ENCODE peak calls at places on chromosomes 13 and 19, in four cellular contexts. One of them, this sample, is unnamed.

GRCh38 chr13:31207630-31208549 is 8.1 kb downstream of the B3GLCT start:
- DNase-seq in RWPE1: no peak
- DNase-seq in neural progenitor cell: peak
- DNase-seq in AG10803: peak
- DNase-seq in this sample: peak

GRCh38 chr13:98524391-98524790 is 52.5 kb downstream of the STK24 start:
- DNase-seq in RWPE1: no peak
- DNase-seq in neural progenitor cell: no peak
- DNase-seq in AG10803: no peak
- DNase-seq in this sample: no peak

GRCh38 chr19:5624154-5624663 is 1.3 kb downstream of the SAFB start:
- DNase-seq in RWPE1: no peak
- DNase-seq in neural progenitor cell: peak
- DNase-seq in AG10803: peak
- DNase-seq in this sample: peak

GRCh38 chr13:110283661-110284516 is 23.1 kb downstream of the COL4A1 start:
- DNase-seq in RWPE1: no peak
- DNase-seq in neural progenitor cell: no peak
- DNase-seq in AG10803: peak
- DNase-seq in this sample: no peak

GRCh38 chr13:97316390-97316789 is 94.3 kb downstream of the MBNL2 start:
- DNase-seq in RWPE1: no peak
- DNase-seq in neural progenitor cell: no peak
- DNase-seq in AG10803: no peak
- DNase-seq in this sample: no peak

GRCh38 chr13:42720116-42720857 is 61.1 kb upstream of the FAM216B start:
- DNase-seq in RWPE1: peak
- DNase-seq in neural progenitor cell: no peak
- DNase-seq in AG10803: peak
- DNase-seq in this sample: no peak

GRCh38 chr19:51368366-51369282 is at the start of gene CLDND2:
- DNase-seq in RWPE1: no peak
- DNase-seq in neural progenitor cell: no peak
- DNase-seq in AG10803: no peak
- DNase-seq in this sample: no peak

GRCh38 chr19:43504426-43505185 is at the start of gene PHLDB3:
- DNase-seq in RWPE1: no peak
- DNase-seq in neural progenitor cell: no peak
- DNase-seq in AG10803: peak
- DNase-seq in this sample: peak

GRCh38 chr13:58598241-58598640 is 966.7 kb downstream of the PCDH17 start:
- DNase-seq in RWPE1: no peak
- DNase-seq in neural progenitor cell: no peak
- DNase-seq in AG10803: no peak
- DNase-seq in this sample: no peak

GRCh38 chr13:19957320-19958118 is 1.0 kb upstream of the ZMYM2 start:
- DNase-seq in RWPE1: peak
- DNase-seq in neural progenitor cell: peak
- DNase-seq in AG10803: peak
- DNase-seq in this sample: peak

GRCh38 chr13:76329004-76329403 is 557.2 kb downstream of the KCTD12 start:
- DNase-seq in RWPE1: no peak
- DNase-seq in neural progenitor cell: no peak
- DNase-seq in AG10803: no peak
- DNase-seq in this sample: no peak

GRCh38 chr13:43331676-43332075 is 308.3 kb downstream of the DNAJC15 start:
- DNase-seq in RWPE1: no peak
- DNase-seq in neural progenitor cell: peak
- DNase-seq in AG10803: no peak
- DNase-seq in this sample: no peak

GRCh38 chr13:44815507-44816074 is 173.7 kb downstream of the NUFIP1 start:
- DNase-seq in RWPE1: peak
- DNase-seq in neural progenitor cell: peak
- DNase-seq in AG10803: peak
- DNase-seq in this sample: no peak

GRCh38 chr13:69425235-69425634 is 682.4 kb upstream of the ATXN8OS start:
- DNase-seq in RWPE1: no peak
- DNase-seq in neural progenitor cell: no peak
- DNase-seq in AG10803: no peak
- DNase-seq in this sample: no peak

GRCh38 chr13:40384976-40385857 is 281.2 kb downstream of the FOXO1 start:
- DNase-seq in RWPE1: peak
- DNase-seq in neural progenitor cell: no peak
- DNase-seq in AG10803: no peak
- DNase-seq in this sample: no peak

GRCh38 chr13:25213716-25214115 is 41.6 kb upstream of the AMER2 start:
- DNase-seq in RWPE1: peak
- DNase-seq in neural progenitor cell: no peak
- DNase-seq in AG10803: peak
- DNase-seq in this sample: no peak

GRCh38 chr19:49327878-49328544 is 3.0 kb upstream of the SLC6A16 start:
- DNase-seq in RWPE1: peak
- DNase-seq in neural progenitor cell: peak
- DNase-seq in AG10803: peak
- DNase-seq in this sample: no peak

GRCh38 chr19:18006895-18007604 is 920 bp upstream of the ARRDC2 start:
- DNase-seq in RWPE1: peak
- DNase-seq in neural progenitor cell: peak
- DNase-seq in AG10803: peak
- DNase-seq in this sample: peak

GRCh38 chr13:43196171-43196611 is 172.8 kb downstream of the DNAJC15 start:
- DNase-seq in RWPE1: no peak
- DNase-seq in neural progenitor cell: no peak
- DNase-seq in AG10803: peak
- DNase-seq in this sample: no peak

GRCh38 chr13:109945206-109945960 is 159.0 kb upstream of the IRS2 start:
- DNase-seq in RWPE1: peak
- DNase-seq in neural progenitor cell: no peak
- DNase-seq in AG10803: peak
- DNase-seq in this sample: no peak

GRCh38 chr19:13888281-13888680 is 11.3 kb downstream of the NANOS3 start:
- DNase-seq in RWPE1: no peak
- DNase-seq in neural progenitor cell: no peak
- DNase-seq in AG10803: no peak
- DNase-seq in this sample: no peak

GRCh38 chr13:40232321-40232720 is 434.1 kb downstream of the FOXO1 start:
- DNase-seq in RWPE1: no peak
- DNase-seq in neural progenitor cell: peak
- DNase-seq in AG10803: no peak
- DNase-seq in this sample: no peak

GRCh38 chr13:109271991-109272454 is 514.4 kb downstream of the IRS2 start:
- DNase-seq in RWPE1: no peak
- DNase-seq in neural progenitor cell: peak
- DNase-seq in AG10803: no peak
- DNase-seq in this sample: no peak

GRCh38 chr19:6483235-6483634 is 1.6 kb upstream of the DENND1C start:
- DNase-seq in RWPE1: no peak
- DNase-seq in neural progenitor cell: no peak
- DNase-seq in AG10803: no peak
- DNase-seq in this sample: no peak

GRCh38 chr19:14404322-14404721 is 14.8 kb downstream of the DDX39A start:
- DNase-seq in RWPE1: no peak
- DNase-seq in neural progenitor cell: no peak
- DNase-seq in AG10803: no peak
- DNase-seq in this sample: no peak

GRCh38 chr19:18457478-18458331 is 19.8 kb upstream of the ISYNA1 start:
- DNase-seq in RWPE1: no peak
- DNase-seq in neural progenitor cell: no peak
- DNase-seq in AG10803: no peak
- DNase-seq in this sample: no peak

GRCh38 chr13:40167327-40167726 is 499.1 kb downstream of the FOXO1 start:
- DNase-seq in RWPE1: no peak
- DNase-seq in neural progenitor cell: no peak
- DNase-seq in AG10803: no peak
- DNase-seq in this sample: no peak

GRCh38 chr13:63288576-63288975 is 1872.9 kb upstream of the PCDH20 start:
- DNase-seq in RWPE1: no peak
- DNase-seq in neural progenitor cell: no peak
- DNase-seq in AG10803: no peak
- DNase-seq in this sample: no peak

DNA sequence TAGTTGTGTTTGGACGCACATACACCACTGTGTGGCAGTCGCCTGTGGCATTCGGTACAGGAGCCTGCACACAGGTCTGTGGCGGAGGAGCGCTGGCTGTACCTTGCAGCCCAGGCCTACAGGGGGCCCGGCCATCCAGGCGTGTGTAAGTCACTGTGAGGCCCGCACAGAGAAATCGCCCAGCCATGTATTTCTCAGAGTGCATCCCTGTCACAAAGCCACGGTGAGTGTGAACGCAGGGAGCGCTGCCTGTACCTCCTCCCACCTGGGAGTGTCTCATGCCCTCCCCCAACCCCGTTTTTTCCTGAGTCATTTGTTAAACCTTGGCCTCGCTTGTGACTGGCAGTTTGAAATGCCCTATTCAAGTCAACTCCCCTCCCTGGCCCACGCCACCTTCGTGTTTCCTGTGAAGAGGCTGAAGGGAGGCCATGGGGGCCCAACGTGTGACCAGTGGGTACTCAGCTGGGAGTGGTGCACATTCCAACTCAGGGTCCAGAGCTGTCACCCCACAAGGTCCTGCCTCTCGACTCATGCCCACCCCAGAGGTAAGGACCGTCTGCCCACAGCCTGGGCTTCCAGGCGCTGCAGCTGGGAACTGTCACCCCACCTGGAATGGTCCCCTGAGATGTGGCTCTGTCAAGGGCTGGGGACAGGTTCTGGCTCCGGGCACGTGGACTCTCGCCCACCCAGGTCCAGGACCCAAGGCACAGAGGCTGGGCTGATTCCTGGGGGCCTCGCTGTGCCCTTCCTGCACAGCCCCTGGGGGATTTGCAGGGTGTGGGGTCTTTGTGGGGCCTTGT is 11.6 kb upstream of the RASA3 start:
- DNase-seq in RWPE1: no peak
- DNase-seq in neural progenitor cell: peak
- DNase-seq in AG10803: no peak
- DNase-seq in this sample: peak
- TF ChIP-seq CTCF in RWPE1: no peak
- TF ChIP-seq CTCF in neural progenitor cell: peak
- TF ChIP-seq CTCF in AG10803: no peak
- TF ChIP-seq CTCF in this sample: peak

GRCh38 chr13:53281677-53282076 is 253.1 kb downstream of the OLFM4 start:
- DNase-seq in RWPE1: no peak
- DNase-seq in neural progenitor cell: no peak
- DNase-seq in AG10803: no peak
- DNase-seq in this sample: no peak
- TF ChIP-seq CTCF in RWPE1: no peak
- TF ChIP-seq CTCF in neural progenitor cell: no peak
- TF ChIP-seq CTCF in AG10803: no peak
- TF ChIP-seq CTCF in this sample: no peak

DNA sequence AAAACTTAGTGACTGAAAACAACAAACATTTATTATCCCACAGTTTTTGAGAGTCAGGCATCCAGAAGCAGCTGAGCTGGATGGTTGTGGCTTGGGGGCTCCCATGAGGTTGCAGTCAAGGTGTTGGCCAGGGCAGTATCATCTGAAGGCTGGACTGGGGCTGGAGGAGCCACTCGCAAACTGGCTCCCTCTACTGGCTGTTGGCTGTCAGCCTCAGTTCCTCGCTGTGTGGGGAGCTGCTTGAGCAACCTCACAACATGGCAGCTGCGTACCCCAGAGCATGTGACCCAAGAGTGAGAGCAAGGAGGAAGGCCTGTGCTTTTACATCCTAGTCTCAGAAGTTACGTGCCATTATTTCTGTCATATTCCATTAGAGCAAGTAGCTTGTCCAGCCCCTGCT is 9.7 kb downstream of the YJU2 start:
- DNase-seq in RWPE1: no peak
- DNase-seq in neural progenitor cell: no peak
- DNase-seq in AG10803: no peak
- DNase-seq in this sample: no peak
- TF ChIP-seq CTCF in RWPE1: no peak
- TF ChIP-seq CTCF in neural progenitor cell: no peak
- TF ChIP-seq CTCF in AG10803: no peak
- TF ChIP-seq CTCF in this sample: no peak

GRCh38 chr19:1123381-1123780 is 19.6 kb downstream of the GPX4 start:
- DNase-seq in RWPE1: no peak
- DNase-seq in neural progenitor cell: no peak
- DNase-seq in AG10803: no peak
- DNase-seq in this sample: no peak
- TF ChIP-seq CTCF in RWPE1: no peak
- TF ChIP-seq CTCF in neural progenitor cell: no peak
- TF ChIP-seq CTCF in AG10803: no peak
- TF ChIP-seq CTCF in this sample: no peak

GRCh38 chr13:67075239-67075638 is 154.9 kb downstream of the PCDH9 start:
- DNase-seq in RWPE1: peak
- DNase-seq in neural progenitor cell: no peak
- DNase-seq in AG10803: no peak
- DNase-seq in this sample: no peak
- TF ChIP-seq CTCF in RWPE1: no peak
- TF ChIP-seq CTCF in neural progenitor cell: no peak
- TF ChIP-seq CTCF in AG10803: peak
- TF ChIP-seq CTCF in this sample: no peak

DNA sequence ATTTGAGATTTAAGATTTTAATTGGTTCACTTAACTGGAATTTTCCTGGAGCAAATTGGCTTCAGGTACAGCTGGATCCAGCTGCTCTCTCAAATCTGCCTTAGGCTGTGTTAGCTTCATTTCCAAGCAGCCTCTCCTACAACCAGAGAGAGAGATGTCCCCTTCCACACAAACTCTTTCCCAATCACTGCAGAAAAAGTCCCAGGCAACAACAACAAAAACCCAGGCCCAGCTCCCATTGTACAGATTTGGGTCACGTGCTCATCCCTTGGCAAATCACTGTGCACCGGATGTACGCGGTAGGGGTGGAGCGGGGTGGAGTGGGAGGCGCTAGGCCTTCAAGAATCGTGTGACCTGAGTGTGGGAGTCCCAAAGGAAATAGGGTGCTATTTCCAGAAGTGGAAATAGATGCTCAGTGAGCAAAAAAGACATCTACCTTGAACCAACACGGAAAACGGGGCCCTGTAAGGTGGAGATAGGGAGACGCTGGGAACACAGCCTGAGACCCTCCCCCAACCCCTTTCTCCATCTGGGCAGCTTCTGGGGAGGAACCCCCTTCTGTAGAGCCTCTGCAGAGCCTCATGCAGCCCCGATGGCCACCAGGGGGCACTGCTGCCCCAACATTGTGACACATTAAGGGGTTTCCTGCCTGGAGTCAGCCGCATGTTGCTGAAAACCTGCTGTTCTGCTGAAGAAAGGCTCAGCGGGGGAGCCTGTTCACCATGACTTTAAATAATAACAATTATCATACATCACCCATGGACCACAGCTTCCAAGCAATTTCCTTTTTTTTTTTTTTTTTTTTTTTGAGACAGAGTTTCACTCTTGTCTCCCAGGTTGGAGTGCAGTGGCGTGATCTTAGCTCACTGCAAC is 25.4 kb downstream of the HPN start:
- DNase-seq in RWPE1: peak
- DNase-seq in neural progenitor cell: peak
- DNase-seq in AG10803: peak
- DNase-seq in this sample: peak
- TF ChIP-seq CTCF in RWPE1: peak
- TF ChIP-seq CTCF in neural progenitor cell: peak
- TF ChIP-seq CTCF in AG10803: peak
- TF ChIP-seq CTCF in this sample: peak

GRCh38 chr13:82330499-82330898 is 1551.8 kb downstream of the SLITRK1 start:
- DNase-seq in RWPE1: no peak
- DNase-seq in neural progenitor cell: no peak
- DNase-seq in AG10803: no peak
- DNase-seq in this sample: no peak
- TF ChIP-seq CTCF in RWPE1: no peak
- TF ChIP-seq CTCF in neural progenitor cell: peak
- TF ChIP-seq CTCF in AG10803: no peak
- TF ChIP-seq CTCF in this sample: peak

GRCh38 chr19:41707502-41707812 is 969 bp upstream of the CEACAM5 start:
- DNase-seq in RWPE1: no peak
- DNase-seq in neural progenitor cell: no peak
- DNase-seq in AG10803: no peak
- DNase-seq in this sample: no peak
- TF ChIP-seq CTCF in RWPE1: no peak
- TF ChIP-seq CTCF in neural progenitor cell: no peak
- TF ChIP-seq CTCF in AG10803: no peak
- TF ChIP-seq CTCF in this sample: no peak

This sample was measured in nephron progenitor cell.